ENCODE peak calls at places on chromosomes 13 and 19, in four cellular contexts. One of them, this sample, is unnamed. For H3K4me1, the result is how much of the 10 kb centered on the place peaks cover.

GRCh38 chr19:30227661-30228112 is 144.5 kb upstream of the ZNF536 start:
- DNase-seq in small intestine: peak
- DNase-seq in heart left ventricle: peak
- DNase-seq in left ventricle myocardium inferior: peak
- DNase-seq in this sample: peak

GRCh38 chr19:38736413-38737280 is 7.6 kb downstream of the CAPN12 start:
- DNase-seq in small intestine: peak
- DNase-seq in left ventricle myocardium inferior: no peak
- DNase-seq in heart left ventricle: no peak
- DNase-seq in this sample: peak

GRCh38 chr19:50205681-50206138 is 2.3 kb downstream of the MYH14 start:
- DNase-seq in left ventricle myocardium inferior: no peak
- DNase-seq in heart left ventricle: no peak
- DNase-seq in small intestine: peak
- DNase-seq in this sample: no peak

GRCh38 chr13:93361703-93362102 is 135.1 kb downstream of the GPC6 start:
- DNase-seq in heart left ventricle: no peak
- DNase-seq in small intestine: no peak
- DNase-seq in left ventricle myocardium inferior: no peak
- DNase-seq in this sample: no peak

GRCh38 chr19:29966594-29967249 is 24.7 kb downstream of the URI1 start:
- DNase-seq in left ventricle myocardium inferior: no peak
- DNase-seq in heart left ventricle: no peak
- DNase-seq in small intestine: no peak
- DNase-seq in this sample: no peak

GRCh38 chr19:8373867-8374813 is 10.2 kb downstream of the ANGPTL4 start:
- DNase-seq in heart left ventricle: no peak
- DNase-seq in left ventricle myocardium inferior: no peak
- DNase-seq in small intestine: peak
- DNase-seq in this sample: no peak

GRCh38 chr13:49464621-49465325 is 20.7 kb downstream of the SETDB2 start:
- DNase-seq in heart left ventricle: no peak
- DNase-seq in left ventricle myocardium inferior: no peak
- DNase-seq in small intestine: no peak
- DNase-seq in this sample: no peak

GRCh38 chr19:17220207-17220758 is 5.1 kb downstream of the USE1 start:
- DNase-seq in heart left ventricle: peak
- DNase-seq in left ventricle myocardium inferior: no peak
- DNase-seq in small intestine: peak
- DNase-seq in this sample: peak

GRCh38 chr13:51396352-51396751 is 56.5 kb downstream of the INTS6 start:
- DNase-seq in left ventricle myocardium inferior: no peak
- DNase-seq in small intestine: no peak
- DNase-seq in heart left ventricle: no peak
- DNase-seq in this sample: no peak

GRCh38 chr13:77000475-77000874 is 8.6 kb downstream of the CLN5 start:
- DNase-seq in small intestine: no peak
- DNase-seq in left ventricle myocardium inferior: no peak
- DNase-seq in heart left ventricle: no peak
- DNase-seq in this sample: no peak

GRCh38 chr13:79904581-79904980 is 423.6 kb downstream of the NDFIP2 start:
- DNase-seq in heart left ventricle: no peak
- DNase-seq in left ventricle myocardium inferior: no peak
- DNase-seq in small intestine: no peak
- DNase-seq in this sample: no peak

GRCh38 chr13:27679396-27679795 is 57.7 kb downstream of the POLR1D start:
- DNase-seq in left ventricle myocardium inferior: no peak
- DNase-seq in small intestine: no peak
- DNase-seq in heart left ventricle: no peak
- DNase-seq in this sample: no peak

GRCh38 chr13:111906816-111907215 is 160.1 kb upstream of the SOX1 start:
- DNase-seq in heart left ventricle: no peak
- DNase-seq in small intestine: no peak
- DNase-seq in left ventricle myocardium inferior: no peak
- DNase-seq in this sample: peak

GRCh38 chr19:41445575-41445974 is 2.6 kb downstream of the ERICH4 start:
- DNase-seq in left ventricle myocardium inferior: no peak
- DNase-seq in small intestine: no peak
- DNase-seq in heart left ventricle: no peak
- DNase-seq in this sample: no peak

GRCh38 chr13:46111151-46111550 is 6.3 kb upstream of the CPB2 start:
- DNase-seq in small intestine: no peak
- DNase-seq in left ventricle myocardium inferior: no peak
- DNase-seq in heart left ventricle: no peak
- DNase-seq in this sample: no peak

GRCh38 chr19:48631254-48631653 is 5.9 kb downstream of the DBP start:
- DNase-seq in heart left ventricle: no peak
- DNase-seq in left ventricle myocardium inferior: no peak
- DNase-seq in small intestine: peak
- DNase-seq in this sample: no peak

GRCh38 chr13:23621316-23621645 is 51.1 kb downstream of the TNFRSF19 start:
- DNase-seq in heart left ventricle: no peak
- DNase-seq in left ventricle myocardium inferior: no peak
- DNase-seq in small intestine: no peak
- DNase-seq in this sample: peak

GRCh38 chr19:51365211-51366049 is 758 bp downstream of the ETFB start:
- DNase-seq in small intestine: peak
- DNase-seq in left ventricle myocardium inferior: no peak
- DNase-seq in heart left ventricle: peak
- DNase-seq in this sample: peak

GRCh38 chr13:94009696-94010095 is 469.8 kb downstream of the DCT start:
- DNase-seq in heart left ventricle: no peak
- DNase-seq in small intestine: no peak
- DNase-seq in left ventricle myocardium inferior: no peak
- DNase-seq in this sample: no peak

GRCh38 chr13:26658491-26658890 is 101.0 kb downstream of the WASF3 start:
- DNase-seq in heart left ventricle: no peak
- DNase-seq in left ventricle myocardium inferior: no peak
- DNase-seq in small intestine: no peak
- DNase-seq in this sample: no peak

GRCh38 chr19:34155686-34156085 is 16.6 kb upstream of the LSM14A start:
- DNase-seq in heart left ventricle: no peak
- DNase-seq in small intestine: no peak
- DNase-seq in left ventricle myocardium inferior: no peak
- DNase-seq in this sample: no peak

GRCh38 chr19:49830766-49831165 is 12.7 kb downstream of the MED25 start:
- DNase-seq in heart left ventricle: no peak
- DNase-seq in small intestine: no peak
- DNase-seq in left ventricle myocardium inferior: no peak
- DNase-seq in this sample: no peak

GRCh38 chr13:87656311-87656710 is 14.9 kb upstream of the SLITRK5 start:
- DNase-seq in left ventricle myocardium inferior: no peak
- DNase-seq in heart left ventricle: no peak
- DNase-seq in small intestine: no peak
- DNase-seq in this sample: no peak

GRCh38 chr13:110643324-110643723 is 28.0 kb downstream of the NAXD start:
- DNase-seq in left ventricle myocardium inferior: no peak
- DNase-seq in small intestine: no peak
- DNase-seq in heart left ventricle: no peak
- DNase-seq in this sample: no peak
- H3K4me1 ChIP-seq in left ventricle myocardium inferior: under half
- H3K4me1 ChIP-seq in small intestine: under half
- H3K4me1 ChIP-seq in heart left ventricle: under half
- H3K4me1 ChIP-seq in this sample: under half

DNA sequence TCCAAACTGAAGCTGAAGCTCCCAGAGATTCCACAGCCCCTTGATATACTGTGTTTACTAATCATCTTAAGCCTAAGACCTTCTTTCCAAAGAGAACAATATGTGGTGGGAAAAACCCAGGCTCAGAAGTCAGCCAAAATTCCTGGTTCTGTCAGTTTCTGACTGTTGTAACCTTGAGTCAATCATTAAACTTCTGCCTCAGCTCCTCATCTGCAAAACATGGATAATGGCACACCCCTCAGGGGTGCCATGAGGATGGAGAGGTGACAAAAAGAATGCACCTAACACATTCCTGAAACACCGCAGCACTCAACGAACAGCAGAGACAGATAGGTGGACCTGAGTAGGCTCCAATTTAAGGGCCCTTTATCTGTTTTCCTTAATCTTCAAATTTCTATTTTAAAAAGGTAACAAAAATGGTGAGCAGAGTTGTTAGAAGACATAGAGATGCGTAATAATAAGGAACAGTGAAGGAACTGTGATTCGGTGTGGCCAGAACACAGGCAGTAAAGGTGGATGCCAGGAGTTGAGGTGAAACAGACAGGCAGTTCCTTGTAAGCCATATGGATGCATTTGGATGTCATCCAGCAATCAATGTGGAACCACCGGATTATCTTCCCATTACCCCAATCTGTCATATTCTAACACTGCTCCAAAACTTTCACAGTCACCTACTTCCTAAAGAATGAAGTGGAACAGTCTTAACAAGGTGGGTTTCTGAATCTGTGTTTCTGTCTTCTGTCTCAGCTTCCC is 56.6 kb upstream of the DOCK9 start:
- DNase-seq in left ventricle myocardium inferior: no peak
- DNase-seq in heart left ventricle: no peak
- DNase-seq in small intestine: no peak
- DNase-seq in this sample: no peak
- H3K4me1 ChIP-seq in left ventricle myocardium inferior: under half
- H3K4me1 ChIP-seq in heart left ventricle: under half
- H3K4me1 ChIP-seq in small intestine: under half
- H3K4me1 ChIP-seq in this sample: under half

DNA sequence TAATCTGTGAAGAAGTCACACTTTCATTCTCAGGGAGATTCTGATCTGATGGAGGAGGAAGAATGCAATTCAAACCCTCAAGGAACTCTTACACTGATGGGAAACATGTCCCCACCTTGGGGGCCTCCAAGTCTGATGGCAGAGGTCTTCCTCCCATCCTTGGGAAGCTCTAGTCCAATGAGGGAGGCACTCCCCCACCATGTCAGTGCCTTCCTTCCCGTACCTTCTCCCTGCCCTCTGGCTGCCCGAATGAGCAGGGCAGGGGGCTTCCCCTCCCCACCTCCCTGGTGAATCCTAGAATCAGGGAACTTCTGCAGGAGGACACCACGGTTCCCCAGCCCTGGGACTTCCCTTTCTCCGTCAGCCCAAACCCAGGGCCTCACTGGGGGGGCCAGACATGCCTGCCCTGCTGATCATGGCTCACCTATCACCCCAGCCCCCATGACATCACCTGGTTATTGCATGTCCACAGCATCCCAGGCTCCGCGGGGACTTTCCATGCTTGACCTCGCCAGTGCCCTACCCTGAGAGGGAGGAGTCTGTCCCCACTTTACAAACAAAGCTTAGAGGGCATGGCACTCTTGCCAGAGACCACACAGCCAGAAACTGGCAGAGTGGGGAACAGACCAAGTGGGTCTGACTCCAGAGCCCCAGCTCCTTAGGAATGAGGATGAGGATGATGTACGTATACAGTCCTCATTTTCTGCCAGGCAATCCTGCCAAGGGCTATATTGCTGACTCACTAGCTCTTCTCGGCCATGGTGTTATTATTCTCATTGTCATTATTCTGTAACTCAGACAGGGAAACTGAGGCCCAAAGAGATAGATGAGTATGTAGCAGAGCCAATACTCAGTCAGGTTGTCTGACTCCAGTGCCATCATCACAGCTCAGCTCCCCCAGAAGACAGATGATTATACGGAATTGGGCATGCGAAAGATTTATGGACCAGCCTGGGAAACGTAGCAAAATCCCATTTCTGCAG is 9.6 kb upstream of the BCL3 start:
- DNase-seq in left ventricle myocardium inferior: no peak
- DNase-seq in heart left ventricle: no peak
- DNase-seq in small intestine: peak
- DNase-seq in this sample: peak
- H3K4me1 ChIP-seq in left ventricle myocardium inferior: under half
- H3K4me1 ChIP-seq in heart left ventricle: half or more
- H3K4me1 ChIP-seq in small intestine: under half
- H3K4me1 ChIP-seq in this sample: under half

GRCh38 chr13:75384881-75385707 is 96.9 kb downstream of the TBC1D4 start:
- DNase-seq in heart left ventricle: no peak
- DNase-seq in left ventricle myocardium inferior: no peak
- DNase-seq in small intestine: peak
- DNase-seq in this sample: no peak
- H3K4me1 ChIP-seq in heart left ventricle: under half
- H3K4me1 ChIP-seq in left ventricle myocardium inferior: half or more
- H3K4me1 ChIP-seq in small intestine: under half
- H3K4me1 ChIP-seq in this sample: under half

GRCh38 chr19:13014921-13015280 is 19.6 kb downstream of the NFIX start:
- DNase-seq in small intestine: no peak
- DNase-seq in heart left ventricle: no peak
- DNase-seq in left ventricle myocardium inferior: no peak
- DNase-seq in this sample: no peak

GRCh38 chr19:13012390-13012689 is 17.1 kb downstream of the NFIX start:
- DNase-seq in small intestine: no peak
- DNase-seq in heart left ventricle: no peak
- DNase-seq in left ventricle myocardium inferior: no peak
- DNase-seq in this sample: no peak

GRCh38 chr19:13014101-13014920 is 19.0 kb downstream of the NFIX start:
- DNase-seq in small intestine: no peak
- DNase-seq in left ventricle myocardium inferior: no peak
- DNase-seq in heart left ventricle: no peak
- DNase-seq in this sample: no peak

GRCh38 chr19:13012690-13013608 is 17.7 kb downstream of the NFIX start:
- DNase-seq in small intestine: peak
- DNase-seq in heart left ventricle: peak
- DNase-seq in left ventricle myocardium inferior: peak
- DNase-seq in this sample: peak

GRCh38 chr19:13013649-13014048 is 18.4 kb downstream of the NFIX start:
- DNase-seq in heart left ventricle: no peak
- DNase-seq in small intestine: no peak
- DNase-seq in left ventricle myocardium inferior: no peak
- DNase-seq in this sample: no peak
- H3K4me1 ChIP-seq in heart left ventricle: half or more
- H3K4me1 ChIP-seq in small intestine: under half
- H3K4me1 ChIP-seq in left ventricle myocardium inferior: half or more
- H3K4me1 ChIP-seq in this sample: under half

GRCh38 chr19:47614559-47614958 is 5.6 kb downstream of the BICRA start:
- DNase-seq in heart left ventricle: no peak
- DNase-seq in small intestine: no peak
- DNase-seq in left ventricle myocardium inferior: no peak
- DNase-seq in this sample: no peak
- H3K4me1 ChIP-seq in heart left ventricle: half or more
- H3K4me1 ChIP-seq in small intestine: under half
- H3K4me1 ChIP-seq in left ventricle myocardium inferior: half or more
- H3K4me1 ChIP-seq in this sample: under half

DNA sequence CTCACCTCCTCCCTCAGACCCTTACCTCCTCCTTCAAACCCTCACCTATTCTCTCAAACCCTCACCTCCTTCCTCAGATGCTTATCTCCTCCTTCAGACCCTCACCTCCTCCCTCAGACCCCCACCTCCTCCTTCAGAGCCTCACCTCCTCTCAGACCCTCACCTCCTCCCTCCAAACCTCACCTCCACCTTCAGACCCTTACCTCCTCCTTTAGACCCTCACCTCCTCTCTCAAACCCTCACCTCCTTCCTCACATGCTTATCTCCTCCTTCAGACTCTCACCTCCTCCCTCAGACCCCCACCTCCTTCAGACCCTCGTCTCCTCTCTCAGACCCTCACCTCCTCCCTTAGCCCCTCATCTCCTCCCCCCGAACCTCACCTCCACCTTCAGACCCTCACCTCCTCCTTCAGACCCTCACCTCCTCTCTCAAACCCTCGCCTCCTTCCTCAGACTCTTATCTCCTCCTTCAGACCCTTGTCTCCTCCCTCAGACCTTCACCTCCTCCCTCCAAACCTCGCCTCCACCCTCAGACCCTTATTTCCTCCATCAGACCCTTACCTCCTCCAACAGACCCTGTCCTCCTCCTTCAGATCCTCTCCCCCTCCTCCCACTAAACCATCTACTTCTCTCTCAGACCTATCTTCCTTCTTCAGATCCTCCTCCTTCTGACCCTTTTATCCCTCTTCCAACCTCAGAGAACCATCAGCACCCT is 2.5 kb upstream of the BCL3 start:
- DNase-seq in left ventricle myocardium inferior: no peak
- DNase-seq in heart left ventricle: no peak
- DNase-seq in small intestine: no peak
- DNase-seq in this sample: no peak
- H3K4me1 ChIP-seq in left ventricle myocardium inferior: half or more
- H3K4me1 ChIP-seq in heart left ventricle: half or more
- H3K4me1 ChIP-seq in small intestine: under half
- H3K4me1 ChIP-seq in this sample: half or more

This sample was measured in adrenal gland.